ENCODE peak calls at places on chromosomes 4 and X, in six cellular contexts. One of them, this sample, is unnamed.

GRCh38 chr4:7132730-7133582 is 59.4 kb upstream of the SORCS2 start:
- DNase-seq in cardiac fibroblast: peak
- DNase-seq in AG09309: no peak
- DNase-seq in H7: no peak
- DNase-seq in breast epithelium: no peak
- DNase-seq in heart right ventricle: no peak
- DNase-seq in this sample: no peak

GRCh38 chrX:153226344-153227190 is 47.5 kb downstream of the MAGEA1 start:
- DNase-seq in AG09309: no peak
- DNase-seq in heart right ventricle: peak
- DNase-seq in cardiac fibroblast: peak
- DNase-seq in H7: peak
- DNase-seq in breast epithelium: no peak
- DNase-seq in this sample: peak

GRCh38 chr4:174122705-174123104 is 160.8 kb downstream of the FBXO8 start:
- DNase-seq in breast epithelium: no peak
- DNase-seq in cardiac fibroblast: peak
- DNase-seq in heart right ventricle: no peak
- DNase-seq in AG09309: no peak
- DNase-seq in H7: no peak
- DNase-seq in this sample: no peak

GRCh38 chr4:39464886-39465501 is 6.1 kb downstream of the LIAS start:
- DNase-seq in cardiac fibroblast: peak
- DNase-seq in heart right ventricle: no peak
- DNase-seq in AG09309: no peak
- DNase-seq in H7: no peak
- DNase-seq in breast epithelium: no peak
- DNase-seq in this sample: no peak

GRCh38 chrX:87975365-87975764 is 457.8 kb downstream of the KLHL4 start:
- DNase-seq in H7: no peak
- DNase-seq in cardiac fibroblast: no peak
- DNase-seq in heart right ventricle: no peak
- DNase-seq in AG09309: no peak
- DNase-seq in breast epithelium: no peak
- DNase-seq in this sample: no peak

GRCh38 chrX:110131031-110131430 is 128.1 kb downstream of the TMEM164 start:
- DNase-seq in H7: no peak
- DNase-seq in heart right ventricle: no peak
- DNase-seq in breast epithelium: no peak
- DNase-seq in cardiac fibroblast: no peak
- DNase-seq in AG09309: no peak
- DNase-seq in this sample: no peak

GRCh38 chr4:53889335-53890084 is 174.9 kb downstream of the CHIC2 start:
- DNase-seq in AG09309: no peak
- DNase-seq in H7: no peak
- DNase-seq in heart right ventricle: no peak
- DNase-seq in cardiac fibroblast: peak
- DNase-seq in breast epithelium: no peak
- DNase-seq in this sample: no peak

GRCh38 chr4:74543983-74544382 is 99.0 kb downstream of the AREG start:
- DNase-seq in cardiac fibroblast: peak
- DNase-seq in heart right ventricle: no peak
- DNase-seq in H7: no peak
- DNase-seq in AG09309: peak
- DNase-seq in breast epithelium: no peak
- DNase-seq in this sample: no peak

GRCh38 chr4:140806175-140806574 is 50.0 kb upstream of the TBC1D9 start:
- DNase-seq in heart right ventricle: no peak
- DNase-seq in H7: no peak
- DNase-seq in cardiac fibroblast: no peak
- DNase-seq in breast epithelium: no peak
- DNase-seq in AG09309: no peak
- DNase-seq in this sample: no peak

GRCh38 chrX:80246273-80246672 is 174.0 kb upstream of the TENT5D start:
- DNase-seq in heart right ventricle: no peak
- DNase-seq in AG09309: no peak
- DNase-seq in cardiac fibroblast: no peak
- DNase-seq in H7: peak
- DNase-seq in breast epithelium: no peak
- DNase-seq in this sample: no peak

GRCh38 chrX:104659037-104659744 is 93.2 kb downstream of the IL1RAPL2 start:
- DNase-seq in breast epithelium: no peak
- DNase-seq in H7: no peak
- DNase-seq in heart right ventricle: peak
- DNase-seq in AG09309: no peak
- DNase-seq in cardiac fibroblast: peak
- DNase-seq in this sample: peak

GRCh38 chrX:104662694-104663093 is 96.7 kb downstream of the IL1RAPL2 start:
- DNase-seq in heart right ventricle: no peak
- DNase-seq in cardiac fibroblast: no peak
- DNase-seq in breast epithelium: no peak
- DNase-seq in H7: no peak
- DNase-seq in AG09309: no peak
- DNase-seq in this sample: no peak

GRCh38 chrX:104665691-104666090 is 99.7 kb downstream of the IL1RAPL2 start:
- DNase-seq in cardiac fibroblast: no peak
- DNase-seq in breast epithelium: no peak
- DNase-seq in H7: no peak
- DNase-seq in AG09309: no peak
- DNase-seq in heart right ventricle: no peak
- DNase-seq in this sample: no peak

GRCh38 chrX:104660092-104660491 is 94.1 kb downstream of the IL1RAPL2 start:
- DNase-seq in H7: no peak
- DNase-seq in cardiac fibroblast: no peak
- DNase-seq in breast epithelium: no peak
- DNase-seq in AG09309: no peak
- DNase-seq in heart right ventricle: no peak
- DNase-seq in this sample: no peak
- H3K4me3 ChIP-seq in H7: no peak
- H3K4me3 ChIP-seq in cardiac fibroblast: no peak
- H3K4me3 ChIP-seq in breast epithelium: no peak
- H3K4me3 ChIP-seq in AG09309: no peak
- H3K4me3 ChIP-seq in heart right ventricle: no peak
- H3K4me3 ChIP-seq in this sample: no peak

GRCh38 chr4:56272003-56272402 is 115.3 kb downstream of the AASDH start:
- DNase-seq in cardiac fibroblast: no peak
- DNase-seq in H7: no peak
- DNase-seq in breast epithelium: no peak
- DNase-seq in AG09309: no peak
- DNase-seq in heart right ventricle: no peak
- DNase-seq in this sample: no peak
- H3K4me3 ChIP-seq in cardiac fibroblast: no peak
- H3K4me3 ChIP-seq in H7: no peak
- H3K4me3 ChIP-seq in breast epithelium: no peak
- H3K4me3 ChIP-seq in AG09309: no peak
- H3K4me3 ChIP-seq in heart right ventricle: no peak
- H3K4me3 ChIP-seq in this sample: no peak

DNA sequence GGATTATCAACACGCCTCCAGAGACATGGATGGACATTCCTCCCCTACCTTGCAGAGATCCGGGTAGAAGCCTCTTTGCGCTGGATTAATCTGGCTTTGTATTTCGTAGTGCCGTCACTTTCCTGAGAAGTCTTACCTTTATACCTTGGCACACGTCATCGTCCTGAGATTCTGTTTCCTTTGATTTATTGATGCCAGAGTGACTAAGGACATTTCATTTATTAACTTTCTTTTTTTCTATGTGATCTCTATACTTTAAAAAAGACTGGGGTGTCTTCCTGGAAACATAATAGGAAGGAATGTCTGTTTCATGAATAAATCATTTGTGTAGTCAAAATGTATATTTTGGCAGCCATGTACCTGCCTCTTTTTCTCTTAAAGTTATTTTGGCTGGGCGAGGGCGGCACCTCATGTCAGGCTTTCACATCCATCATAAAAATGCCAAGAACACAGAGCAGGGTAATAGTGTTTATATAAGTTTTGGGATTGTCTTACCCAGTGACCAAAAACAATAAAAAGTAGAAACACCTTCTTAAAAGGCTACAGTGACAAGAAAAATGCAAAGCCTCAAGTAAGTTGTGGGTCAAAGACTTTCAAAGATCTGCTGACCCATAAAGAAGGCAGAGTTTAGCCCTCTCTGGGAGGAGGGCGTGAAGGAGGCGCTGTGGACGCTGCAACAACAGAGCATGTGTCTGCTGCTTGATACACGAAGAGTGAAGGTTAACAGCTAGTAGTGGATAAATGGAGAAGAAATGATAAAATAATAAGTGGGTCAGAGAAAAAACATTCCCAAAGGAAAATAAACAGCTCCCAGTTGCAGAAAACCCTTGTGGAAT is 124.4 kb downstream of the SHROOM3 start:
- DNase-seq in breast epithelium: no peak
- DNase-seq in AG09309: no peak
- DNase-seq in cardiac fibroblast: no peak
- DNase-seq in H7: peak
- DNase-seq in heart right ventricle: no peak
- DNase-seq in this sample: no peak
- H3K4me3 ChIP-seq in breast epithelium: no peak
- H3K4me3 ChIP-seq in AG09309: no peak
- H3K4me3 ChIP-seq in cardiac fibroblast: no peak
- H3K4me3 ChIP-seq in H7: no peak
- H3K4me3 ChIP-seq in heart right ventricle: no peak
- H3K4me3 ChIP-seq in this sample: no peak

DNA sequence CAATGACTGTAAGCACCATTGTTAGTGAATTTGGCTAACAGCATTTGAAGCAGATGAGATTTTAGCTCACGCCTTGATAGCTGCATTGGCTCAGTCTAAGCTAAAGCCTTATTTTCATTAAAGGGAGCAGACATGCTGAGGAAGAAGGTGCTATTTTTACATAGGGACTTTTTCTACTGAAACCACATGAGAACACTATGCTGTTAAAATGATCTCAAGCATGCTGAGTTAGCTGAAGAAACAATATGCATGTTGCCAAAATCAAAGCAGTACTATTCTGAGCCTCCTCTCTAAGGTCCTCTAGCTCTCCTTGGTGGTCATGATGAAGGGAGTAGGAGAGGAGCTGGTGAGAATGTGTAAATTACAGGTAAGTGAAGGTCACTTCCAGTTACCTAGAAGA is 134.4 kb upstream of the JADE1 start:
- DNase-seq in cardiac fibroblast: no peak
- DNase-seq in breast epithelium: no peak
- DNase-seq in AG09309: no peak
- DNase-seq in H7: peak
- DNase-seq in heart right ventricle: no peak
- DNase-seq in this sample: no peak
- H3K4me3 ChIP-seq in cardiac fibroblast: no peak
- H3K4me3 ChIP-seq in breast epithelium: no peak
- H3K4me3 ChIP-seq in AG09309: no peak
- H3K4me3 ChIP-seq in H7: no peak
- H3K4me3 ChIP-seq in heart right ventricle: no peak
- H3K4me3 ChIP-seq in this sample: no peak

DNA sequence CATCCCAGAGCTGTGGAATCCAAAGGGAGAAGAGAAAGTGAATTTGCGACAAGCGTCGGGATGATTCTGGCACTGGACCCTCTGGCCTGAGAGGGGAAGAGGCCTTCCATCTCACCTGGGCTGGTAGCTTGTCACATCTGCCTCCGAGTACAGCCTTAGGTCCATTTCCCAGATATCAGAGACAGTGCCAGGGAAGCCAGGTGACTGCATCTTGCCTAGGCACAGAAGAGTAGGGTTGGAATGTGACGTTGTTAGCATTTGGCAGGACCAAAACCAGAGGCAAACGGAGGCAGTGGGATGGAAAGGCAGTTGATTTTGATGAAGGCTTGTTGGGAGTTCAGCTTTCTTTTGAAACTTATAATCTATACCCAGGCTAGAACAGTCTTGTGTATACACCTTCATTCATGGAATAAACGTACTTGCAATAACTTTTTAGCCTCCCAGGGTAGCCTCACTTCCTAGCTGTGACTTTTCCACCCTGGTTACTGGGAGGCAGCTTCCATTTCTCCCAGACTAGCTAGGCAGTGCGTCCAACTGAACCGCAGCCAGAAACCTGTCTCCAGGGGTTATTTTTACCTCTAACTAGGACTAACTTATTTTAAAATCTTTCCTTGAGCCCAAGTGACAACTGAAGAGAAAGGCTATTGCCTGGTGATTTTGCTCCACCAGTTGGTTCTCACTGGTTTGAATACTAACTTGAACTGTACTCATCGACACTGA is 5.9 kb downstream of the SOD3 start:
- DNase-seq in breast epithelium: no peak
- DNase-seq in heart right ventricle: peak
- DNase-seq in AG09309: no peak
- DNase-seq in cardiac fibroblast: no peak
- DNase-seq in H7: peak
- DNase-seq in this sample: no peak
- H3K4me3 ChIP-seq in breast epithelium: no peak
- H3K4me3 ChIP-seq in heart right ventricle: no peak
- H3K4me3 ChIP-seq in AG09309: no peak
- H3K4me3 ChIP-seq in cardiac fibroblast: no peak
- H3K4me3 ChIP-seq in H7: no peak
- H3K4me3 ChIP-seq in this sample: no peak

DNA sequence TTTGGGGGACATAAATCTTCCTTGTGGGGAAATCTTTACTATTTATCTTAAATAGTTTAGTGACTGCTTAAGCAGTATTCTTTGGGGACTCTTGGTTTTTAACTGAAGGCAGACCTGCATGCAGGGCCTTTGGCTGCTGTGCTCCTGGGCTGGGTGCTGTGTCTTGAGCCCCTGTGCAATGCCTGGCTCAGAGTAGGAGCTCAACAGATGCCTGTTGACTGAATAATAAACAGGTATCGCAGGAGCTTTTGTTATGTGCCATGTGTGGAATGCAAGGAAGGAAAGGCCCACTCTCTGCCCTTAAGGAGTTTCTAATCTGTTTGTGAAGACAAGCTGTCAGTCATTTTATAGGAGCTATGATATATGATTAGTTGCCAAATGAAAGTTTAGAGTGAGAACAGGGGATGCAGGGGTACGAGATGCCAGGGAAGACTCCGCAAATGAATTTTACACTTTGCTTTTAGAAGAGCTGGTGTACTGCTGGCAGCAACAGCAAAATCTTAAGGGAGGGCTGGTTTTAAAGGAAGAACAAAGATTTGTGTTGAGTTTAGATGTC is 6.7 kb downstream of the GAB1 start:
- DNase-seq in H7: no peak
- DNase-seq in breast epithelium: no peak
- DNase-seq in AG09309: no peak
- DNase-seq in heart right ventricle: no peak
- DNase-seq in cardiac fibroblast: no peak
- DNase-seq in this sample: no peak
- H3K4me3 ChIP-seq in H7: no peak
- H3K4me3 ChIP-seq in breast epithelium: no peak
- H3K4me3 ChIP-seq in AG09309: no peak
- H3K4me3 ChIP-seq in heart right ventricle: no peak
- H3K4me3 ChIP-seq in cardiac fibroblast: no peak
- H3K4me3 ChIP-seq in this sample: no peak

This sample was measured in lung.